ENCODE peak calls at places on chromosomes 6 and 20, in nine cellular contexts. One of them, this sample, is unnamed.

GRCh38 chr6:163950159-163950558 is 535.6 kb downstream of the QKI start:
- DNase-seq in astrocyte of the spinal cord: peak
- DNase-seq in WERI-Rb-1: no peak
- DNase-seq in astrocyte: peak
- DNase-seq in NCI-H1092 treated with DMSO at 0.1 percent for 48 hours: no peak
- DNase-seq in ecto neural progenitor cell: no peak
- DNase-seq in effector memory CD8-positive, alpha-beta T cell: no peak
- DNase-seq in uterus: no peak
- DNase-seq in AG04449: no peak
- DNase-seq in this sample: peak

GRCh38 chr6:157056275-157056674 is 267.0 kb downstream of the TMEM242 start:
- DNase-seq in astrocyte of the spinal cord: no peak
- DNase-seq in WERI-Rb-1: no peak
- DNase-seq in astrocyte: no peak
- DNase-seq in NCI-H1092 treated with DMSO at 0.1 percent for 48 hours: no peak
- DNase-seq in ecto neural progenitor cell: no peak
- DNase-seq in effector memory CD8-positive, alpha-beta T cell: no peak
- DNase-seq in uterus: no peak
- DNase-seq in AG04449: no peak
- DNase-seq in this sample: no peak

GRCh38 chr6:30990422-30991086 is 7.0 kb downstream of the MUC21 start:
- DNase-seq in astrocyte of the spinal cord: no peak
- DNase-seq in WERI-Rb-1: no peak
- DNase-seq in astrocyte: no peak
- DNase-seq in NCI-H1092 treated with DMSO at 0.1 percent for 48 hours: no peak
- DNase-seq in ecto neural progenitor cell: no peak
- DNase-seq in effector memory CD8-positive, alpha-beta T cell: no peak
- DNase-seq in uterus: no peak
- DNase-seq in AG04449: no peak
- DNase-seq in this sample: peak

GRCh38 chr6:3911614-3912336 is 62.6 kb downstream of the FAM50B start:
- DNase-seq in astrocyte of the spinal cord: peak
- DNase-seq in WERI-Rb-1: no peak
- DNase-seq in astrocyte: peak
- DNase-seq in NCI-H1092 treated with DMSO at 0.1 percent for 48 hours: peak
- DNase-seq in ecto neural progenitor cell: peak
- DNase-seq in effector memory CD8-positive, alpha-beta T cell: no peak
- DNase-seq in uterus: peak
- DNase-seq in AG04449: peak
- DNase-seq in this sample: peak

GRCh38 chr6:119728220-119728750 is 378.7 kb upstream of the MAN1A1 start:
- DNase-seq in astrocyte of the spinal cord: no peak
- DNase-seq in WERI-Rb-1: no peak
- DNase-seq in astrocyte: no peak
- DNase-seq in NCI-H1092 treated with DMSO at 0.1 percent for 48 hours: no peak
- DNase-seq in ecto neural progenitor cell: no peak
- DNase-seq in effector memory CD8-positive, alpha-beta T cell: no peak
- DNase-seq in uterus: no peak
- DNase-seq in AG04449: no peak
- DNase-seq in this sample: no peak

GRCh38 chr6:160378886-160379285 is 30.7 kb downstream of the SLC22A3 start:
- DNase-seq in astrocyte of the spinal cord: no peak
- DNase-seq in WERI-Rb-1: no peak
- DNase-seq in astrocyte: no peak
- DNase-seq in NCI-H1092 treated with DMSO at 0.1 percent for 48 hours: no peak
- DNase-seq in ecto neural progenitor cell: no peak
- DNase-seq in effector memory CD8-positive, alpha-beta T cell: no peak
- DNase-seq in uterus: no peak
- DNase-seq in AG04449: no peak
- DNase-seq in this sample: peak

GRCh38 chr6:82017316-82017715 is 230.2 kb downstream of the IBTK start:
- DNase-seq in astrocyte of the spinal cord: peak
- DNase-seq in WERI-Rb-1: peak
- DNase-seq in astrocyte: peak
- DNase-seq in NCI-H1092 treated with DMSO at 0.1 percent for 48 hours: no peak
- DNase-seq in ecto neural progenitor cell: no peak
- DNase-seq in effector memory CD8-positive, alpha-beta T cell: no peak
- DNase-seq in uterus: peak
- DNase-seq in AG04449: no peak
- DNase-seq in this sample: peak

GRCh38 chr20:19212524-19213502 is at the start of gene SLC24A3:
- DNase-seq in astrocyte of the spinal cord: peak
- DNase-seq in WERI-Rb-1: peak
- DNase-seq in astrocyte: no peak
- DNase-seq in NCI-H1092 treated with DMSO at 0.1 percent for 48 hours: peak
- DNase-seq in ecto neural progenitor cell: peak
- DNase-seq in effector memory CD8-positive, alpha-beta T cell: no peak
- DNase-seq in uterus: peak
- DNase-seq in AG04449: no peak
- DNase-seq in this sample: peak

GRCh38 chr6:48826884-48827701 is 636.0 kb downstream of the MMUT start:
- DNase-seq in astrocyte of the spinal cord: peak
- DNase-seq in WERI-Rb-1: no peak
- DNase-seq in astrocyte: peak
- DNase-seq in NCI-H1092 treated with DMSO at 0.1 percent for 48 hours: no peak
- DNase-seq in ecto neural progenitor cell: no peak
- DNase-seq in effector memory CD8-positive, alpha-beta T cell: no peak
- DNase-seq in uterus: no peak
- DNase-seq in AG04449: peak
- DNase-seq in this sample: peak

This sample was measured in M059J.